ENCODE peak calls at places on chromosomes 6 and 20, in nine cellular contexts. I, W, V, M, E, U, S, B and F are unnamed samples. For H3K4me1, the result is how much of the 10 kb centered on the place peaks cover.

GRCh38 chr20:57443349-57443748 is 52.2 kb downstream of the RBM38 start:
- DNase-seq in S (no peak), E (no peak), V (no peak), I (no peak), U (no peak), W (no peak), M (no peak), B (no peak), F (no peak)

GRCh38 chr20:46814366-46815232 is 80.0 kb upstream of the EYA2 start:
- DNase-seq in S (no peak), M (peak), U (no peak), E (peak), B (no peak), I (peak), V (no peak), W (no peak), F (no peak)

GRCh38 chr6:117976030-117976651 is 69.1 kb downstream of the SLC35F1 start:
- DNase-seq in W (peak), U (no peak), V (no peak), B (no peak), S (peak), M (peak), I (peak), E (peak), F (no peak)

GRCh38 chr6:92479821-92480220 is 939.5 kb downstream of the EPHA7 start:
- DNase-seq in S (no peak), E (no peak), B (no peak), M (no peak), I (peak), V (no peak), U (no peak), W (no peak), F (no peak)

GRCh38 chr6:2684059-2684749 is 66.5 kb downstream of the MYLK4 start:
- DNase-seq in W (no peak), M (no peak), U (no peak), I (peak), E (no peak), V (no peak), B (no peak), S (no peak), F (no peak)

GRCh38 chr6:95553880-95554279 is 23.5 kb upstream of the MANEA start:
- DNase-seq in B (no peak), W (no peak), U (no peak), I (no peak), M (no peak), E (no peak), S (no peak), V (no peak), F (no peak)

GRCh38 chr20:16098890-16099639 is 474.2 kb downstream of the KIF16B start:
- DNase-seq in U (no peak), V (no peak), W (no peak), B (no peak), S (no peak), M (no peak), E (no peak), I (no peak), F (no peak)

GRCh38 chr6:38567436-38567835 is 72.3 kb downstream of the BTBD9 start:
- DNase-seq in I (peak), U (peak), V (peak), M (peak), E (no peak), S (peak), W (no peak), B (peak), F (no peak)

GRCh38 chr6:43804550-43805223 is 34.7 kb downstream of the VEGFA start:
- DNase-seq in W (no peak), U (no peak), B (peak), V (no peak), I (no peak), M (no peak), S (no peak), E (no peak), F (no peak)
- H3K4me1 ChIP-seq in W (under half), U (under half), B (under half), V (under half), I (under half), M (under half), S (under half), E (under half), F (half or more)

GRCh38 chr20:54172856-54173652 is 732 bp downstream of the CYP24A1 start:
- DNase-seq in B (no peak), I (no peak), V (no peak), U (no peak), W (no peak), S (no peak), M (peak), E (peak), F (no peak)
- H3K4me3 ChIP-seq in B (no peak), I (no peak), V (peak), U (no peak), W (no peak), S (no peak), M (peak), E (peak), F (no peak)

DNA sequence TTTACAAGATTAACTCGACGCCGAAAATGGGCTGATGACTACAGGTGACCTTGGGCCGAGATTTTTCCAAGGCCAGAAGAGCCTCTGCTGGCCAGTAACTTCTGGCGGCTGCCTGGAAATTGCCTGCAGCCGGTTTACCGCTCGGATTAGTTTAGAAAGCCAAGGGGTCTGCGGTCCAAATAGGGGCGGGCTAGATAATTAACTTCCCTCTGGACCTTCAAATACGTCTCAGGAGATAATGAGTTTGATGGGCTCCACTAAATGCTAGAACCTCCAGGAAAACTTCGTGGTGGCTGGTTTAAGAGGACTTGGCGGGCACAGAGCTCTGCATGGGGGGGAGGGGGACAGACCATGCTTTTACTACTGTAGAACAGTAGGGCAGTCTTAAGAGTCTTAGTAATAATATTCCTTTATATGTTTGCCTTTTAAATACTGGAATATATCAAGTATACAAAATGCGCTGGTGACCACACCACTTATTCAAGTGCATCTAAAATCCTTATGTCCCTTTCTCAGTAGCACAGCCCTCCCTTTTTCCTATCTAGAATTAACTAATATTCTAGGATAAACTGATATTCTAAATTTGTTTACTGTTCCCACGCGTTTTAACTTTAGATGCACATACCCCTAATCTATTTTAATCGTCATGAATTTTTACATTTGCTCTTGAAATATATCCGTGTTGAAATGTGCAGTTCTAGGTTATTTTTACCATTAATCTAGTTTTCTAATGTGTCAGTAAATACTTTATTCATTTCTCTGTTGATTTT is 107.6 kb upstream of the PRSS16 start:
- DNase-seq in M (peak), B (no peak), S (no peak), U (no peak), W (peak), V (no peak), E (no peak), I (peak), F (no peak)
- H3K27ac ChIP-seq in M (peak), B (peak), S (peak), U (no peak), W (peak), V (peak), E (peak), I (peak), F (peak)

GRCh38 chr6:76703786-76704185 is 631.3 kb upstream of the IMPG1 start:
- DNase-seq in B (no peak), I (no peak), M (no peak), U (no peak), V (no peak), W (no peak), E (no peak), S (no peak), F (no peak)
- H3K4me1 ChIP-seq in B (under half), I (under half), M (under half), U (under half), V (under half), W (under half), E (under half), S (under half), F (under half)

DNA sequence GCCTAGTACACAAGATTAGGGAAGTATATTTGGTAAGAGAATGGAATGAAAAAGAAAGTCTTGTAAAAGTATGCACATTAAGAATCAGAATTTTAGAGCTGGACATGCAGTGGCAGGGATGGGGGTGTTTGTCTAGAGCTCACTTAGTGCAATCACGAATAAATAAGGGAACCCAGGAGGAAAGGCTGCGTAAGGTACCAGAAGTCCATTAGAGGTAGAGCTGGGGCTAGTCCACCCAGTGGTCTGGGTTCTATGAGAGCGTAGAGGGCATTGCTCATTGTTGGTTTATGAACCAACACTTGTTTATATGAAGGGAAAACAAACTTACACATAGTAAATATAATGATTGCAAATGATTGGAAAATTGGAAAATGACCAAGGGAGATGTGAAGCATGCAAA is 3.1 kb downstream of the CDC40 start:
- DNase-seq in V (no peak), E (no peak), B (no peak), M (no peak), U (no peak), S (no peak), I (no peak), W (no peak), F (no peak)
- H3K4me3 ChIP-seq in V (no peak), E (no peak), B (no peak), M (no peak), U (no peak), S (no peak), I (no peak), W (peak), F (no peak)

DNA sequence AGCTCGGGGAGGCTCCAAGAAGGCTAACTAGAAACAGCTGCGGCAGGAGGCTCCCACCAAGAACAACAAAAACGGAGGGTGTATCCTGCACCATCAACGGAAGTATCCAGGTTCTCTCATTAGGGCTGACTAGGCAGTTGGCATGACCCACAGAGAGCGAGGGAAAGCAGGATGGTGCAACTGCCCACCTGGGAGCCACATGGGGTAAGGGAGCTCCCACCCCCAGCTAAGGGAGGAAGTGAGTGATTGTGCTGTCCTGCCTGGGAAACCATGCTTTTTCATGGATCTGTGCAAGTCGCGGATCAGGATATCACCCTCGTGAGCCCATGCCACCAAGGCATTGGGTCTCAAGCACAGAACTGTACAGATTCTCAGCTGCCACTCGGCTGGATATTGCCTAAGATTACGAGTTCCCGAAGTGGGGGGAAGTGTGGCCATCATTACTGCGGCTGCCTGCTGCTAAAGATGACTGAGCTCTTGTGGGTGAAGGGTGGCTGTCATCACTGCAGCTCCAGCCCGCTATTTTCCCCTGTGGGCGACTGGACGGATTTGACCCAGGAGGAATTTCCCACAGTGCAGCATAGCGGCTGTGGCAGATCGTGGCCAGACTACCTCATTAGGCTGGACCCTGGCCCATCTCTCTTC is 515.8 kb downstream of the FRK start:
- DNase-seq in W (no peak), V (no peak), M (no peak), I (no peak), U (no peak), B (peak), S (no peak), E (no peak), F (no peak)
- H3K27ac ChIP-seq in W (no peak), V (no peak), M (no peak), I (no peak), U (no peak), B (no peak), S (no peak), E (no peak), F (no peak)